ENCODE peak calls at places on chromosomes 6 and 20, in eight cellular contexts. C is foreskin keratinocyte, G is adrenal gland, Q is prostate gland, T is ovary, D is heart right ventricle, A is uterus, F is A673. H is an unnamed sample. For H3K4me1, the result is how much of the 10 kb centered on the place peaks cover.

GRCh38 chr6:109466212-109466923 is 10.8 kb upstream of the MICAL1 start:
- DNase-seq in G (no peak), A (no peak), D (no peak), T (no peak), Q (no peak), F (no peak), C (no peak), H (no peak)

GRCh38 chr6:130965657-130966056 is 97.4 kb downstream of the EPB41L2 start:
- DNase-seq in T (no peak), D (no peak), F (no peak), G (no peak), A (no peak), C (no peak), Q (no peak), H (no peak)

GRCh38 chr6:165562421-165563090 is 100.5 kb downstream of the PDE10A start:
- DNase-seq in A (no peak), Q (no peak), G (no peak), T (no peak), F (peak), C (no peak), D (no peak), H (no peak)

GRCh38 chr6:80366721-80367120 is 260.2 kb downstream of the BCKDHB start:
- DNase-seq in C (no peak), D (peak), Q (no peak), T (peak), A (no peak), G (no peak), F (peak), H (peak)

GRCh38 chr6:107423474-107423873 is 35.9 kb downstream of the PDSS2 start:
- DNase-seq in D (no peak), F (no peak), G (no peak), C (no peak), Q (no peak), A (no peak), T (no peak), H (no peak)

GRCh38 chr6:113574147-113574546 is 283.0 kb upstream of the MARCKS start:
- DNase-seq in G (no peak), A (no peak), T (no peak), C (no peak), Q (no peak), D (no peak), F (no peak), H (no peak)

GRCh38 chr6:131366223-131366622 is 206.8 kb upstream of the ARG1 start:
- DNase-seq in Q (no peak), D (no peak), C (no peak), G (no peak), T (no peak), F (no peak), A (no peak), H (no peak)

GRCh38 chr20:59074456-59074855 is 31.9 kb upstream of the PRELID3B start:
- DNase-seq in T (no peak), G (no peak), F (no peak), D (no peak), C (peak), A (no peak), Q (no peak), H (no peak)

GRCh38 chr6:31663961-31664789 is 622 bp downstream of the GPANK1 start:
- DNase-seq in F (peak), A (peak), T (peak), D (peak), C (peak), G (no peak), Q (no peak), H (peak)

GRCh38 chr6:146364816-146365594 is 178.6 kb upstream of the RAB32 start:
- DNase-seq in A (no peak), F (no peak), D (no peak), C (no peak), T (no peak), G (no peak), Q (no peak), H (no peak)

GRCh38 chr6:152184573-152185157 is 377.2 kb downstream of the ESR1 start:
- DNase-seq in A (no peak), C (no peak), G (no peak), F (no peak), T (no peak), Q (no peak), D (no peak), H (no peak)

GRCh38 chr6:70310063-70310694 is 7.3 kb upstream of the COL9A1 start:
- DNase-seq in D (no peak), T (no peak), C (peak), Q (peak), A (no peak), G (peak), F (peak), H (peak)

GRCh38 chr6:33604941-33605854 is 15.9 kb upstream of the ITPR3 start:
- DNase-seq in G (no peak), F (no peak), D (no peak), T (no peak), A (no peak), C (no peak), Q (no peak), H (no peak)

GRCh38 chr6:169859401-169859977 is 108.1 kb downstream of the ERMARD start:
- DNase-seq in D (no peak), Q (no peak), F (no peak), C (no peak), A (no peak), G (no peak), T (no peak), H (no peak)

GRCh38 chr6:82298012-82298411 is 50.5 kb upstream of the IBTK start:
- DNase-seq in G (no peak), D (no peak), F (no peak), C (peak), Q (no peak), T (no peak), A (no peak), H (no peak)

GRCh38 chr20:53828673-53829085 is 235.0 kb upstream of the ZNF217 start:
- DNase-seq in Q (peak), A (peak), C (peak), G (no peak), D (no peak), T (no peak), F (peak), H (no peak)

GRCh38 chr6:159094444-159095252 is 49.9 kb upstream of the TAGAP start:
- DNase-seq in T (no peak), C (no peak), Q (no peak), D (no peak), G (peak), F (no peak), A (no peak), H (no peak)

GRCh38 chr6:137467211-137467610 is 27.0 kb downstream of the OLIG3 start:
- DNase-seq in Q (no peak), T (no peak), C (no peak), A (no peak), D (no peak), G (no peak), F (no peak), H (no peak)

GRCh38 chr6:21022343-21023107 is 488.3 kb downstream of the CDKAL1 start:
- DNase-seq in G (no peak), Q (peak), D (no peak), C (peak), F (no peak), A (no peak), T (no peak), H (no peak)

GRCh38 chr6:157715766-157716171 is 107.3 kb upstream of the SNX9 start:
- DNase-seq in G (no peak), T (peak), A (peak), C (no peak), D (peak), Q (no peak), F (no peak), H (no peak)

GRCh38 chr6:43089467-43089866 is 13.4 kb downstream of the PTK7 start:
- DNase-seq in T (no peak), C (no peak), D (no peak), F (no peak), A (no peak), Q (no peak), G (no peak), H (no peak)

GRCh38 chr6:110181131-110182027 is 1.2 kb downstream of the CDC40 start:
- DNase-seq in F (peak), Q (no peak), D (no peak), C (no peak), A (no peak), G (no peak), T (no peak), H (no peak)

GRCh38 chr6:129890164-129890563 is 29.0 kb upstream of the TMEM244 start:
- DNase-seq in Q (no peak), G (no peak), C (peak), T (no peak), F (peak), A (no peak), D (no peak), H (no peak)

GRCh38 chr6:71582820-71583219 is 294.2 kb downstream of the OGFRL1 start:
- DNase-seq in A (no peak), G (no peak), C (no peak), D (no peak), T (no peak), Q (no peak), F (no peak), H (no peak)

GRCh38 chr6:169976301-169977081 is 225.1 kb downstream of the ERMARD start:
- DNase-seq in Q (no peak), A (no peak), T (no peak), C (peak), D (no peak), G (no peak), F (no peak), H (no peak)

GRCh38 chr6:32643904-32644303 is 6.7 kb downstream of the HLA-DQA1 start:
- DNase-seq in T (no peak), A (no peak), G (no peak), C (no peak), Q (no peak), F (no peak), D (no peak), H (no peak)

DNA sequence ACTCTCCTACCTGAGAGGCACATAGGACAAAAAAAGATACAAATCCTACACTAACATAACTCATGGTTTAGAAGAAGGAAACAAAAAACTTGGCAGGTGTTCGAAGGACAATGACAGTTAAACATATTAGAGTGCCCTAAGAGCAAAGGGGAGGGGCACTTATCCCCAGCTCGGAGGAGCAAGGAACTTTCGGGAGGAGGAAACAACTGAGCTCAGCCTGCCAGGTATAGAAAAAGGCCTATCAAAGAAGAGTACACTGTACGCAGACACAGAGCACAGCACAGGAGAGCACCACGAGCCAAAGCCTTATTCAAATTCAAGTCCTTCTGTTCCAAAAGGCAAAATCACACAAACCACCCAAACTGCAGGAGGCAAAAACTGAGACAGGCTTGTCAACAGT is 108.9 kb downstream of the CHD6 start:
- DNase-seq in A (no peak), G (no peak), D (no peak), Q (peak), C (no peak), F (no peak), T (no peak), H (no peak)
- H3K4me1 ChIP-seq in A (under half), G (under half), D (half or more), Q (under half), C (under half), F (under half), T (under half), H (under half)

GRCh38 chr20:219290-220115 is 7.6 kb upstream of the DEFB129 start:
- DNase-seq in Q (no peak), C (no peak), F (peak), G (no peak), A (no peak), T (no peak), D (no peak), H (no peak)
- TF ChIP-seq CTCF in Q (no peak), C (peak), F (peak), G (no peak), A (no peak), T (no peak), D (peak), H (peak)

DNA sequence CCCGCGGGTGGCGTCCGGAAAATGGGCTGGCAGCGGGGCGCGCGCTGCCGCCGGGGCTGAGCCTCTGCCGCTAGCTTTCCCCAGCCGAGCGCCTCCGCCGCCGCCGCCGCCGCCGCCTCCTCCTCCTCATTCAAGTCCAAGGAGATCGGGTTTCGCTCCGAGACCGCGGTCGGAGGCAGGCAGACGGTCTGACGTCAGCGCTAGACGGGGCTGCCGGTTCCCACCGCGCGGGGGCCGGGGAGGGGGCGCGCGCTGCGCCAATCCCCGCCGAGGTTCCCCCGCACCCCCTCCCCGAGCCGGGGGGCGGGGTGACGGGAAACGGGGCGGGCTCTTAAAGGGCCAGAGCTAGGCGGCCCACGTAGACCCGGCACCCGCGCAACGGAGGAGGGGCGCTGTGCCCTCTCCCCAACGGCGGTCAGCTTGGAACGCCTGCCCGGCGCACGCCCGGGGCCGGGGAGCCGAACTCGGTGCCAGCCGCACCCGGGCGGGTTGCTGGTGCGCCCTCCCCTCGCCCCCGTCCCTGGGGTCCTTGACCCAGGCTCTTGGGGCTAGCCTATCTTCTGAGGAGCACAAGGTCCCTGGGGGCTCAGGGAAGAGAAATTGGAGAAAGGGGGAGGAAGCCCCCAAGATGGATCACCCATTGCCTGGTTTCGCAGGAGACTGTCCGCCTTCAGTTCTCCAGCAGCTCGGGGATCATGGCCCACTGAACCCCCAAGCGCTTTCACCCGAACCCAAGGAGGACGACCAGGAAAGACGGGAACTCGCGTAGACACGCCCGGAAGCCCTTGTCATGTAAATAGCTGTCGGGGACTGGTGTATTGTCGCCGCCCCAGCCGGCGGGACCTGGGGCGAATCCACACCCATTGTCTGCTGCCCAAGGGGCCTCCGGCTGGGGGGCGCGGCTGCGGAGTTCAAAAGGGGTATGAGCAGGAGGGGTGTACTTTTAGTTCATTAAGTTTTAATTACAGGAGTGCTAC is at the start of gene PMEPA1:
- DNase-seq in G (peak), T (peak), C (peak), D (peak), Q (peak), F (peak), A (peak), H (peak)
- H3K4me1 ChIP-seq in G (under half), T (under half), C (under half), D (half or more), Q (under half), F (under half), A (under half), H (under half)

DNA sequence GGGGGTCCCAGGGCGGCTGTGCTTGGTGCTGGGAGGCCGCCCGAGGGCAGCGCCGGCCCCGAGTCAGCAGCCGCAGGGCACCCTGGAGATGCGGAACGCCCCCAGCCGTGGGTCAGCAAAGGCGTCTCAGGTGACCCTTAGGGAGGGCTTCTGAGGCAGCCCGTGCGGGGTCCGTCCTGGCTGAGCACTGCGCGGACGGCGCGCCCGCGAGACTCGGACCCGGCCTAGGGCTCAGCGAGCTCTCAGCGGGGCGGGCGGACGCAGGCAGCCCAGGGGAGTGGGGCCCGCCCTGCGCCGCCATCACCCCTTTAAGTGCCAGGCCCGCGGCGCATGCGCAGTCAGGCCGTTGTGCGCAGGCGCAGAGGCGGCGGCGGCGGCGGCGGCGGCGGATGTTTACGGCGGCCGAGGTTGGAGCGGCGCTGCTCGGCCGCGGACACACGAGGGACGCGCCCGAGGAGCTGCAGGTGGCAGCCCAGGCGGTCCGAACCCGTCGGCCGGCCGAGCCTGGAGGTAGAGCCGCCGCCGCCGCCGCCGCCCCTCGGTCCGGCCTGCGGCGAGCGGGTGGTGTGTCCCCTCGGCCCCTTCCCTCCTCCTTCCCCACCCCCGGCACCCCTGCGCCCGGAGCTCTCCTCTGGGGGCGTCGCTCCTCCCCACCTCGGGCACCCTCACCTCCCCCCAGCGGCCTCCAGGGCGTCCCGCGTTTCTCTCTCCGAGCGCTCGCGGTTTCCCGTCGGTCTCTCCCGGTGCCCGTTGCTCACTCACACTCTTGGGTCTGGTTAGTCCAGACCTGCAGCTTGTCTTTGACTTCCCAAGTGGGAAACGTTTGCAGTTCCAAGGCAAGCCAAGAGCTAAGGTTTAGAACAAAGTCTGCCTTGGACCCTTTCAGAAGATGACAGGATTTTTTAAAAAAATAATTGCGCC is at the start of gene PCMTD2:
- DNase-seq in T (peak), F (peak), A (peak), Q (peak), G (peak), C (no peak), D (peak), H (peak)
- TF ChIP-seq CTCF in T (peak), F (no peak), A (no peak), Q (no peak), G (no peak), C (no peak), D (no peak), H (no peak)

DNA sequence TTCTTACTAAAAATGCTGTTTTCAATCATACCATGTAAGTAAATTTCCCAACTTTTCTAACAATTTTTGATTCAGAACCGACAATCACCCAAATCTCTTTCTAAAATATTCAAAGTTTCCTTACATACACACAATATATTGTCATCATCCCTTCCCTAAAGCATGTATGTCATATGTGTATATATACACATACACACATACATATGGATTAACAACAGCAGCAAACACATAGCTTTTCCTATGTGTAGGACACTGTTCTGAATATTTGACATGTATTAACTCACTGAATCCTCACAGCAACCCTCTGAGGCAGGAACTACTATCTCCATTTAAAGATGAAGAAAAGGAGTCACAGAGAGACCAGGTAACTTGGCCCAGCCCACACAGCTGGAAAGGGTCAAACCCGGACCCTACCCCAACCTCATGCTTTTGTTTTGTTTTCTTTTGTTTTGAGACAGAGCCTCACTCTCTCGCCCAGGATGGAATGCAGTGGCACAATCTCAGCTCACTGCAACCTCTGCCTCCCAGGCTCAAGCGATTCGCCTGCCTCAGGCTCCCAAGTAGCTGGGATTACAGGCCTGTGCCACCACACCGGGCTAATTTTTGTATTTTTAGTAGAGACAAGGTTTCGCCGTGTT is 7.2 kb downstream of the FYN start:
- DNase-seq in A (no peak), C (no peak), G (no peak), Q (no peak), T (no peak), F (no peak), D (no peak), H (no peak)
- H3K4me1 ChIP-seq in A (under half), C (under half), G (under half), Q (under half), T (under half), F (under half), D (half or more), H (under half)

GRCh38 chr20:20214757-20215275 is 153.1 kb upstream of the INSM1 start:
- DNase-seq in C (no peak), G (no peak), Q (no peak), F (peak), D (no peak), T (no peak), A (no peak), H (no peak)
- TF ChIP-seq CTCF in C (no peak), G (no peak), Q (no peak), F (no peak), D (no peak), T (no peak), A (no peak), H (no peak)